ENCODE peak calls at places on chromosomes 16 and 17, in nine cellular contexts. One of them, this sample, is unnamed. For H3K4me1, the result is how much of the 10 kb centered on the place peaks cover.

GRCh38 chr17:47733414-47734288 is 615 bp downstream of the TBX21 start:
- DNase-seq in lung: no peak
- DNase-seq in left ventricle myocardium inferior: no peak
- DNase-seq in spleen: peak
- DNase-seq in OCI-LY7: no peak
- DNase-seq in uterus: no peak
- DNase-seq in heart left ventricle: no peak
- DNase-seq in Peyer's patch: peak
- DNase-seq in tibial nerve: no peak
- DNase-seq in this sample: no peak

GRCh38 chr17:45144199-45145034 is 3.9 kb upstream of the HEXIM1 start:
- DNase-seq in uterus: peak
- DNase-seq in spleen: peak
- DNase-seq in heart left ventricle: peak
- DNase-seq in lung: no peak
- DNase-seq in OCI-LY7: no peak
- DNase-seq in tibial nerve: peak
- DNase-seq in Peyer's patch: peak
- DNase-seq in left ventricle myocardium inferior: peak
- DNase-seq in this sample: peak

GRCh38 chr16:53541326-53541725 is 38.3 kb upstream of the AKTIP start:
- DNase-seq in left ventricle myocardium inferior: no peak
- DNase-seq in tibial nerve: no peak
- DNase-seq in spleen: no peak
- DNase-seq in lung: no peak
- DNase-seq in Peyer's patch: no peak
- DNase-seq in heart left ventricle: no peak
- DNase-seq in OCI-LY7: no peak
- DNase-seq in uterus: no peak
- DNase-seq in this sample: no peak

GRCh38 chr16:21283521-21284289 is 5.6 kb upstream of the CRYM start:
- DNase-seq in spleen: peak
- DNase-seq in uterus: peak
- DNase-seq in Peyer's patch: peak
- DNase-seq in tibial nerve: peak
- DNase-seq in left ventricle myocardium inferior: peak
- DNase-seq in heart left ventricle: peak
- DNase-seq in lung: peak
- DNase-seq in OCI-LY7: no peak
- DNase-seq in this sample: peak

GRCh38 chr16:49485663-49486062 is 112.1 kb downstream of the C16orf78 start:
- DNase-seq in Peyer's patch: no peak
- DNase-seq in lung: no peak
- DNase-seq in left ventricle myocardium inferior: no peak
- DNase-seq in spleen: peak
- DNase-seq in uterus: no peak
- DNase-seq in tibial nerve: no peak
- DNase-seq in heart left ventricle: no peak
- DNase-seq in OCI-LY7: no peak
- DNase-seq in this sample: no peak

GRCh38 chr16:3112058-3112880 is at the start of gene ZNF205:
- DNase-seq in spleen: peak
- DNase-seq in tibial nerve: peak
- DNase-seq in OCI-LY7: no peak
- DNase-seq in lung: peak
- DNase-seq in heart left ventricle: peak
- DNase-seq in left ventricle myocardium inferior: peak
- DNase-seq in Peyer's patch: peak
- DNase-seq in uterus: peak
- DNase-seq in this sample: peak

GRCh38 chr17:496761-497586 is 144.4 kb upstream of the RPH3AL start:
- DNase-seq in uterus: no peak
- DNase-seq in spleen: peak
- DNase-seq in lung: no peak
- DNase-seq in heart left ventricle: no peak
- DNase-seq in OCI-LY7: no peak
- DNase-seq in Peyer's patch: no peak
- DNase-seq in tibial nerve: no peak
- DNase-seq in left ventricle myocardium inferior: no peak
- DNase-seq in this sample: no peak

GRCh38 chr17:13302983-13303382 is 285.2 kb upstream of the ELAC2 start:
- DNase-seq in left ventricle myocardium inferior: no peak
- DNase-seq in heart left ventricle: no peak
- DNase-seq in tibial nerve: no peak
- DNase-seq in Peyer's patch: no peak
- DNase-seq in spleen: no peak
- DNase-seq in OCI-LY7: no peak
- DNase-seq in lung: no peak
- DNase-seq in uterus: no peak
- DNase-seq in this sample: no peak

GRCh38 chr17:81386646-81387234 is 8.5 kb upstream of the BAHCC1 start:
- DNase-seq in uterus: peak
- DNase-seq in Peyer's patch: no peak
- DNase-seq in left ventricle myocardium inferior: peak
- DNase-seq in tibial nerve: no peak
- DNase-seq in heart left ventricle: peak
- DNase-seq in OCI-LY7: no peak
- DNase-seq in spleen: no peak
- DNase-seq in lung: no peak
- DNase-seq in this sample: no peak

GRCh38 chr16:85903576-85903975 is 4.6 kb downstream of the IRF8 start:
- DNase-seq in uterus: no peak
- DNase-seq in Peyer's patch: peak
- DNase-seq in left ventricle myocardium inferior: no peak
- DNase-seq in spleen: peak
- DNase-seq in heart left ventricle: no peak
- DNase-seq in OCI-LY7: peak
- DNase-seq in lung: no peak
- DNase-seq in tibial nerve: no peak
- DNase-seq in this sample: no peak
- H3K4me3 ChIP-seq in uterus: no peak
- H3K4me3 ChIP-seq in Peyer's patch: peak
- H3K4me3 ChIP-seq in left ventricle myocardium inferior: no peak
- H3K4me3 ChIP-seq in spleen: peak
- H3K4me3 ChIP-seq in heart left ventricle: no peak
- H3K4me3 ChIP-seq in OCI-LY7: peak
- H3K4me3 ChIP-seq in lung: no peak
- H3K4me3 ChIP-seq in tibial nerve: peak
- H3K4me3 ChIP-seq in this sample: no peak

GRCh38 chr17:78918979-78919378 is 6.2 kb downstream of the TIMP2 start:
- DNase-seq in lung: no peak
- DNase-seq in Peyer's patch: no peak
- DNase-seq in left ventricle myocardium inferior: no peak
- DNase-seq in OCI-LY7: no peak
- DNase-seq in uterus: no peak
- DNase-seq in tibial nerve: no peak
- DNase-seq in heart left ventricle: no peak
- DNase-seq in spleen: no peak
- DNase-seq in this sample: no peak

GRCh38 chr17:78921437-78921971 is 3.7 kb downstream of the TIMP2 start:
- DNase-seq in lung: no peak
- DNase-seq in left ventricle myocardium inferior: peak
- DNase-seq in spleen: no peak
- DNase-seq in uterus: no peak
- DNase-seq in tibial nerve: no peak
- DNase-seq in OCI-LY7: no peak
- DNase-seq in heart left ventricle: no peak
- DNase-seq in Peyer's patch: no peak
- DNase-seq in this sample: peak

GRCh38 chr17:78920528-78920927 is 4.7 kb downstream of the TIMP2 start:
- DNase-seq in uterus: no peak
- DNase-seq in OCI-LY7: no peak
- DNase-seq in left ventricle myocardium inferior: no peak
- DNase-seq in lung: no peak
- DNase-seq in Peyer's patch: no peak
- DNase-seq in heart left ventricle: no peak
- DNase-seq in spleen: no peak
- DNase-seq in tibial nerve: no peak
- DNase-seq in this sample: no peak

GRCh38 chr17:78917451-78918307 is 7.5 kb downstream of the TIMP2 start:
- DNase-seq in lung: no peak
- DNase-seq in uterus: no peak
- DNase-seq in OCI-LY7: no peak
- DNase-seq in heart left ventricle: no peak
- DNase-seq in Peyer's patch: no peak
- DNase-seq in left ventricle myocardium inferior: no peak
- DNase-seq in tibial nerve: no peak
- DNase-seq in spleen: no peak
- DNase-seq in this sample: no peak

GRCh38 chr17:78919816-78920516 is 5.2 kb downstream of the TIMP2 start:
- DNase-seq in OCI-LY7: no peak
- DNase-seq in uterus: no peak
- DNase-seq in spleen: no peak
- DNase-seq in left ventricle myocardium inferior: no peak
- DNase-seq in lung: no peak
- DNase-seq in tibial nerve: no peak
- DNase-seq in heart left ventricle: no peak
- DNase-seq in Peyer's patch: no peak
- DNase-seq in this sample: no peak
- H3K4me1 ChIP-seq in OCI-LY7: under half
- H3K4me1 ChIP-seq in uterus: under half
- H3K4me1 ChIP-seq in spleen: half or more
- H3K4me1 ChIP-seq in left ventricle myocardium inferior: half or more
- H3K4me1 ChIP-seq in lung: under half
- H3K4me1 ChIP-seq in tibial nerve: half or more
- H3K4me1 ChIP-seq in heart left ventricle: under half
- H3K4me1 ChIP-seq in Peyer's patch: under half
- H3K4me1 ChIP-seq in this sample: half or more

GRCh38 chr17:68011199-68011665 is 15.0 kb upstream of the C17orf58 start:
- DNase-seq in heart left ventricle: peak
- DNase-seq in uterus: no peak
- DNase-seq in left ventricle myocardium inferior: peak
- DNase-seq in Peyer's patch: peak
- DNase-seq in OCI-LY7: peak
- DNase-seq in spleen: peak
- DNase-seq in lung: peak
- DNase-seq in tibial nerve: no peak
- DNase-seq in this sample: peak
- H3K4me3 ChIP-seq in heart left ventricle: no peak
- H3K4me3 ChIP-seq in uterus: no peak
- H3K4me3 ChIP-seq in left ventricle myocardium inferior: no peak
- H3K4me3 ChIP-seq in Peyer's patch: peak
- H3K4me3 ChIP-seq in OCI-LY7: peak
- H3K4me3 ChIP-seq in spleen: peak
- H3K4me3 ChIP-seq in lung: no peak
- H3K4me3 ChIP-seq in tibial nerve: no peak
- H3K4me3 ChIP-seq in this sample: no peak

DNA sequence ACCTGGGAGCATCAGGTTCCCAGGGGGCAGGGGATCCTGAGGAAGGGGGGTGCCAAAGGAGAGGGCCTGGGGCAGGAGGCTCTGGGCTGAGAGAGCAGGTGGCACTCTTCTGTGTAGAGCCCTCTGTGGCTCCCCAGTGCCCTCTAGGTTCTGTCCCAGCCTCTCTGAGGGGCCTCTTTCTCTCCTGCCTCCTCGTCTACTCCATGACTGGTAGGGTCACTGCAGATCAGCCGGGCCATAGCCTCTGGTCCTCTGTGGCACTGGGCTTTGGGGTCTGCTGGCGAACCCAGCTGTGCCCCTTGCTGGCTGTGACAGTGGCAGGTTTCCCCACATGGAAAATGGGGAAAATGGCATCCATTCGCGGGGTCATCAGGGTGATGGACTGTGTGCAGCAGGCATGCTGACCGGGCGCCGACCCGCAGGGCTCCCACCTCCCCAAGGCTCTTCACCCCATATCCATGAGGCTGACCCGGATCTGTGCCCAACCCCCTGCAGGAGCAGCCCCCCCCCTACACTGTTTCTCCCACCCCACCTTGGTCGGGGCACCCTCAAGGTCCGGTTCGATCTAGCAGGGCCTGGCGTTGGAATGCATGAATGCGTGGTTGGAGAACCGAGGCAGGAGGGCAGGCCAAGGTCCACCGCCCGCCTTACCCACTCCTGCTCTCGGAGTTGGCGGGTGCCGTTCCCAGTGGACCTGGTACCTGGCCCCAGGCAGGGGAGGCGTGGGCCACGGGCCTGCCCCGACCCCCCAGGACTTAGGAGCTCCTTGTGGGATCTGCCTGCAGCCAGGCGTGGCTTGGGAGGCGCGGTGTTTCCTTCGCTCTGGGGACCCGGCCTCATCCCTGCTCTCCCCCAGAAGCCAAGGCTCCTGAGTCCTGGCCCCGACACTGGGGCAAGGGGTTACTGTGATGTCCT is 6.5 kb downstream of the GLIS2 start:
- DNase-seq in uterus: no peak
- DNase-seq in Peyer's patch: no peak
- DNase-seq in heart left ventricle: no peak
- DNase-seq in spleen: no peak
- DNase-seq in tibial nerve: no peak
- DNase-seq in OCI-LY7: no peak
- DNase-seq in lung: no peak
- DNase-seq in left ventricle myocardium inferior: no peak
- DNase-seq in this sample: no peak
- H3K4me1 ChIP-seq in uterus: half or more
- H3K4me1 ChIP-seq in Peyer's patch: under half
- H3K4me1 ChIP-seq in heart left ventricle: half or more
- H3K4me1 ChIP-seq in spleen: half or more
- H3K4me1 ChIP-seq in tibial nerve: half or more
- H3K4me1 ChIP-seq in OCI-LY7: under half
- H3K4me1 ChIP-seq in lung: half or more
- H3K4me1 ChIP-seq in left ventricle myocardium inferior: half or more
- H3K4me1 ChIP-seq in this sample: half or more

DNA sequence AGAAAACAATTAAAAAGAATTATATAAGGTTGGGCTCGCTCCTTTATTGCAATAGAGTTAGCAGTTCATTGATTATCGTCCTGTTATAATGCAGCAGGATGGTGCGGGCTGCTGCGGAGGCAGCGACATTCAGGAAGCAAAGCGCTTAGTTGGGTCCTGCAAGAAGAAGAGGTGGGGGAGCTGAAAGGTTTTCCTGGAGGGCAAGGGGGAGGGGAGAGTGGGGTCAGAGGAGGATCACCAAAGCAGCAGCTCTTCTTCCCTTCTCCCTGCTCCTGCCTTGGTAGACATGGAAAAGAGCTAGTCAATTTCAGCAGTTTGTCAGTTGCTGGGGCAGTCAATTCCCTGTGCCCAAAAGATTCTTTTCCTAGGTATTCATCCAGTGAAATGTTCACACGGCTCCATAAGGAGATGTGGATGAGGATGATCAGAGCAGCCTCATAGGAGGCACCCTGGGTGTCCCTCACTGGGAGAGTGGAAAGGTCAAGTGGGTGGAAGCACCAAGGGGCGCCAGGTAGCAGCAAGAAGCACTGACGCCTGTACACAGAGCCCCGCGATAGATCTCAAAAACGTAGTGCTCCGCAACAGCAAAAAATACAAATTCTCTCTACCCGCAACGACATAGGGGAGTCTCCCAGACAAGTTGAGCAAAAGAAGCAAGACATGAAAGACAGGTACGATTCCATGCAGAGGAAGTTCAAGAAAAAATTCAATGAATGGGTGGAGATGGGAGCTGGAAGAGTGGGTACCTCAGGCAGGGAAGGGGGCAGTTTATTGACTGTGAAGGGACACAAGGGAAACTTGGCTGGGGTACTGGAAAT is 17.3 kb upstream of the ETV4 start:
- DNase-seq in OCI-LY7: no peak
- DNase-seq in spleen: no peak
- DNase-seq in heart left ventricle: no peak
- DNase-seq in lung: no peak
- DNase-seq in tibial nerve: no peak
- DNase-seq in uterus: no peak
- DNase-seq in left ventricle myocardium inferior: no peak
- DNase-seq in Peyer's patch: no peak
- DNase-seq in this sample: no peak
- H3K4me3 ChIP-seq in OCI-LY7: no peak
- H3K4me3 ChIP-seq in spleen: no peak
- H3K4me3 ChIP-seq in heart left ventricle: no peak
- H3K4me3 ChIP-seq in lung: no peak
- H3K4me3 ChIP-seq in tibial nerve: no peak
- H3K4me3 ChIP-seq in uterus: no peak
- H3K4me3 ChIP-seq in left ventricle myocardium inferior: no peak
- H3K4me3 ChIP-seq in Peyer's patch: no peak
- H3K4me3 ChIP-seq in this sample: no peak

GRCh38 chr17:78592991-78593329 is 15.8 kb upstream of the DNAH17 start:
- DNase-seq in Peyer's patch: no peak
- DNase-seq in OCI-LY7: no peak
- DNase-seq in spleen: no peak
- DNase-seq in lung: no peak
- DNase-seq in heart left ventricle: no peak
- DNase-seq in tibial nerve: no peak
- DNase-seq in left ventricle myocardium inferior: no peak
- DNase-seq in uterus: no peak
- DNase-seq in this sample: no peak
- H3K4me1 ChIP-seq in Peyer's patch: under half
- H3K4me1 ChIP-seq in OCI-LY7: under half
- H3K4me1 ChIP-seq in spleen: half or more
- H3K4me1 ChIP-seq in lung: under half
- H3K4me1 ChIP-seq in heart left ventricle: under half
- H3K4me1 ChIP-seq in tibial nerve: under half
- H3K4me1 ChIP-seq in left ventricle myocardium inferior: under half
- H3K4me1 ChIP-seq in uterus: under half
- H3K4me1 ChIP-seq in this sample: under half